ENCODE peak calls at places on chromosome 13, in eight cellular contexts. R is substantia nigra; Y is heart left ventricle; J is PC-9; V is CD8-positive, alpha-beta memory T cell; Q is transverse colon; E is ascending aorta; I is neuronal stem cell. Z is an unnamed sample.

GRCh38 chr13:39565036-39565949 is 37.7 kb downstream of the LHFPL6 start:
- DNase-seq in R (peak; percentile 8), Y (peak; percentile 27), J (peak; percentile 56), V (no peak), Q (no peak), E (peak; percentile 65), I (no peak), Z (no peak)

GRCh38 chr13:61255035-61255796 is 160.4 kb downstream of the PCDH20 start:
- DNase-seq in R (no peak), Y (no peak), J (no peak), V (no peak), Q (no peak), E (no peak), I (no peak), Z (no peak)

GRCh38 chr13:96053003-96053703 is at the start of gene UGGT2:
- DNase-seq in R (peak; percentile 92), Y (peak; percentile 97), J (peak; percentile 93), V (no peak), Q (peak; percentile 97), E (peak; percentile 96), I (peak; percentile 76), Z (peak; percentile 79)

GRCh38 chr13:73900591-73900990 is 233.6 kb downstream of the KLF12 start:
- DNase-seq in R (no peak), Y (no peak), J (no peak), V (no peak), Q (no peak), E (no peak), I (no peak), Z (no peak)

GRCh38 chr13:114068723-114069322 is 63.6 kb downstream of the RASA3 start:
- DNase-seq in R (no peak), Y (no peak), J (no peak), V (no peak), Q (peak; percentile 14), E (no peak), I (no peak), Z (no peak)

GRCh38 chr13:113145911-113146598 is 12.4 kb upstream of the PROZ start:
- DNase-seq in R (no peak), Y (no peak), J (no peak), V (no peak), Q (no peak), E (peak; percentile 56), I (no peak), Z (no peak)

GRCh38 chr13:97278395-97279078 is 56.4 kb downstream of the MBNL2 start:
- DNase-seq in R (no peak), Y (no peak), J (no peak), V (no peak), Q (no peak), E (no peak), I (no peak), Z (no peak)

GRCh38 chr13:46909037-46909436 is 12.2 kb upstream of the HTR2A start:
- DNase-seq in R (no peak), Y (no peak), J (no peak), V (no peak), Q (no peak), E (no peak), I (no peak), Z (no peak)

GRCh38 chr13:113322890-113323651 is 26.0 kb downstream of the LAMP1 start:
- DNase-seq in R (no peak), Y (no peak), J (no peak), V (no peak), Q (no peak), E (no peak), I (no peak), Z (no peak)

GRCh38 chr13:29452773-29453574 is 142.5 kb downstream of the SLC7A1 start:
- DNase-seq in R (no peak), Y (no peak), J (no peak), V (no peak), Q (no peak), E (no peak), I (no peak), Z (no peak)
- H3K27ac ChIP-seq in R (no peak overlapping the region), Y (peak overlapping the region; percentile 4), J (no peak overlapping the region), V (no peak overlapping the region), Q (no peak overlapping the region), E (no peak overlapping the region), I (no peak overlapping the region), Z (no peak overlapping the region)

DNA sequence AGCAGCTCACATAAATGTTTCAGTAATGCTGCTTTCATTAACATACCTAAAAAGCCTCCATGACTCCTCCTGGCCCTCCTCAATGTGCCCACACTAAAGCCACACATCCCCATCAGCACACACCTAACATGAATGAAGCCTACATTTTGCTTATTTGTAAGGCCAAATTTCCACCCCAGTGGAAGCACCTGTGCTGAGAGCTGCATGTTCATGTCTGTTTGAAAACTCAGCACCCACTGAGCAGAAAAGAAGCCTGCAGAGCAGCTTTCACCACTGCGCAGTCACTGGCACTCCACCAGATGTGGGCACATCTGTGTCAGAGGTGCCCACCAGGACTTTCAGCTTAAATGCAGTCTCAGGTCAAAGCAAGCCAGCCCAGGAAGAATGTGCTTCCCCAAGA is 93.5 kb downstream of the FOXO1 start:
- DNase-seq in R (no peak), Y (no peak), J (no peak), V (no peak), Q (no peak), E (no peak), I (no peak), Z (no peak)
- H3K27ac ChIP-seq in R (no peak overlapping the region), Y (no peak overlapping the region), J (no peak overlapping the region), V (no peak overlapping the region), Q (no peak overlapping the region), E (no peak overlapping the region), I (no peak overlapping the region), Z (no peak overlapping the region)

DNA sequence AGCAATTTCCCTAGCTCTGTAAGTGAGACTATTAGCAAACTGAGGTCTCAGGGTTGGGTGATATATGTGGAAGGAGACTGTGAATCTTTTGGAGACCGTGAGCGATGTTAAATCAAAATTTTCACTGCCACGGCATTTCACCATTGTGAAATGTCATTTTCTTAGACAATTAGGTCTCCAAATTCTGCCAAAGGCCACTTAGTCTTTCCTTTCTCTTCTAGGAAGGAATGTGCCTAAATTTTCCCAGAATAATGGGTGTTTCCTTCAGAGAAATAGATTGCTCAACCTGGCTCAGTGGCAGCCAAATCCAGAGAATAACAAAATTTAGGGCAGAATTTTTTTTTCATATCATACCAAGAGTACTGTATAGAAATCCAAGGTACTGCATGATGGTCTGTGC is 64.5 kb upstream of the SCEL start:
- DNase-seq in R (no peak), Y (no peak), J (no peak), V (no peak), Q (no peak), E (no peak), I (no peak), Z (no peak)
- H3K27ac ChIP-seq in R (no peak overlapping the region), Y (no peak overlapping the region), J (no peak overlapping the region), V (no peak overlapping the region), Q (no peak overlapping the region), E (no peak overlapping the region), I (no peak overlapping the region), Z (no peak overlapping the region)

GRCh38 chr13:110368408-110368807 is 61.3 kb downstream of the COL4A2 start:
- DNase-seq in R (no peak), Y (no peak), J (no peak), V (no peak), Q (no peak), E (no peak), I (no peak), Z (no peak)
- H3K27ac ChIP-seq in R (no peak overlapping the region), Y (no peak overlapping the region), J (no peak overlapping the region), V (no peak overlapping the region), Q (peak overlapping the region; percentile 80), E (peak overlapping the region; percentile 81), I (no peak overlapping the region), Z (no peak overlapping the region)

GRCh38 chr13:71770710-71771109 is 96.3 kb downstream of the DACH1 start:
- DNase-seq in R (no peak), Y (no peak), J (no peak), V (no peak), Q (no peak), E (no peak), I (no peak), Z (no peak)
- H3K27ac ChIP-seq in R (no peak overlapping the region), Y (no peak overlapping the region), J (no peak overlapping the region), V (no peak overlapping the region), Q (no peak overlapping the region), E (no peak overlapping the region), I (no peak overlapping the region), Z (no peak overlapping the region)

GRCh38 chr13:99984463-99985242 is 3.1 kb downstream of the ZIC2 start:
- DNase-seq in R (no peak), Y (no peak), J (no peak), V (no peak), Q (no peak), E (no peak), I (no peak), Z (no peak)

GRCh38 chr13:99985243-99985874 is 3.8 kb downstream of the ZIC2 start:
- DNase-seq in R (no peak), Y (no peak), J (no peak), V (no peak), Q (no peak), E (no peak), I (no peak), Z (no peak)

GRCh38 chr13:99983401-99984133 is 2.0 kb downstream of the ZIC2 start:
- DNase-seq in R (no peak), Y (no peak), J (no peak), V (no peak), Q (no peak), E (no peak), I (no peak), Z (no peak)

GRCh38 chr13:99982741-99983400 is 1.3 kb downstream of the ZIC2 start:
- DNase-seq in R (no peak), Y (no peak), J (peak; percentile 13), V (no peak), Q (no peak), E (no peak), I (no peak), Z (no peak)

DNA sequence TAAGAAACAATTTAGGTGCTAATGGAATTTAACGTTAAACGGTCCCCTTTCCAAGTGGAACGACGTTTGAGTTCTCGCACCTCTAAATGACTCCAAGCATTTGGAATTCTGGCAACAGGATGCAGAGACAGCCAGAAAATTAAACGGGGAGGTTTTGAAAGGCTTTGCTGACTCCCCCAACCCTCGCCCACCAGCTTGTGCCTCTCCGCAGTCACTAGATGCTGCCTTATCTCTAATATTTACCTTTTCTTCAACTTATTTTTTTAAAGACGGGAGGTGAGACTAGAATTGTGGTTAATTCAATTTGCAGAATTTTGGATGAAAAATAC is 2.5 kb downstream of the ZIC2 start:
- DNase-seq in R (no peak), Y (no peak), J (no peak), V (no peak), Q (no peak), E (no peak), I (no peak), Z (no peak)
- H3K27ac ChIP-seq in R (no peak overlapping the region), Y (no peak overlapping the region), J (no peak overlapping the region), V (no peak overlapping the region), Q (no peak overlapping the region), E (no peak overlapping the region), I (peak overlapping the region; percentile 99), Z (no peak overlapping the region)

GRCh38 chr13:105502193-105502592 is 1033.3 kb downstream of the EFNB2 start:
- DNase-seq in R (no peak), Y (no peak), J (no peak), V (no peak), Q (no peak), E (no peak), I (peak; percentile 6), Z (no peak)

GRCh38 chr13:105497597-105497996 is 1037.9 kb downstream of the EFNB2 start:
- DNase-seq in R (no peak), Y (no peak), J (peak; percentile 50), V (no peak), Q (no peak), E (no peak), I (no peak), Z (no peak)
- H3K27ac ChIP-seq in R (no peak overlapping the region), Y (no peak overlapping the region), J (no peak overlapping the region), V (no peak overlapping the region), Q (no peak overlapping the region), E (no peak overlapping the region), I (no peak overlapping the region), Z (no peak overlapping the region)

Z was measured in caudate nucleus.